ENCODE peak calls at places on chromosomes 16 and 17, in five cellular contexts. F, N, B, R and J are unnamed samples.

GRCh38 chr16:19666451-19666850 is 51.6 kb downstream of the KNOP1 start:
- DNase-seq in F (no peak), N (no peak), B (no peak), R (no peak), J (no peak)

GRCh38 chr16:54493076-54493475 is 206.5 kb upstream of the IRX3 start:
- DNase-seq in F (no peak), N (no peak), B (no peak), R (no peak), J (no peak)

GRCh38 chr17:51056813-51057510 is 63.7 kb downstream of the SPAG9 start:
- DNase-seq in F (no peak), N (no peak), B (peak), R (peak), J (peak)

GRCh38 chr17:9370464-9370863 is 205.2 kb downstream of the STX8 start:
- DNase-seq in F (no peak), N (no peak), B (no peak), R (no peak), J (no peak)

GRCh38 chr17:70205386-70205785 is 36.1 kb downstream of the KCNJ2 start:
- DNase-seq in F (no peak), N (no peak), B (no peak), R (no peak), J (no peak)

GRCh38 chr17:11309033-11309432 is 68.0 kb downstream of the SHISA6 start:
- DNase-seq in F (no peak), N (no peak), B (no peak), R (no peak), J (no peak)

GRCh38 chr17:15233971-15234370 is 31.2 kb downstream of the PMP22 start:
- DNase-seq in F (no peak), N (no peak), B (no peak), R (no peak), J (no peak)

GRCh38 chr16:50354629-50355456 is 13.9 kb downstream of the BRD7 start:
- DNase-seq in F (no peak), N (no peak), B (no peak), R (no peak), J (no peak)

GRCh38 chr17:77200711-77201110 is 59.9 kb downstream of the SEC14L1 start:
- DNase-seq in F (no peak), N (peak), B (no peak), R (no peak), J (no peak)